ENCODE peak calls at places on chromosomes 12 and 14, in ten cellular contexts. One of them, this sample, is unnamed.

GRCh38 chr12:131506426-131506825 is 204.5 kb upstream of the SFSWAP start:
- DNase-seq in HL-60: no peak
- DNase-seq in lower lobe of right lung: no peak
- DNase-seq in psoas muscle: no peak
- DNase-seq in upper lobe of right lung: no peak
- DNase-seq in tibial artery: no peak
- DNase-seq in cardiac muscle cell: no peak
- DNase-seq in Caco-2: no peak
- DNase-seq in adrenal gland: no peak
- DNase-seq in heart left ventricle: no peak
- DNase-seq in this sample: no peak

GRCh38 chr12:26017484-26018211 is 59.2 kb downstream of the RASSF8 start:
- DNase-seq in HL-60: no peak
- DNase-seq in lower lobe of right lung: no peak
- DNase-seq in psoas muscle: peak; percentile 32
- DNase-seq in upper lobe of right lung: no peak
- DNase-seq in tibial artery: no peak
- DNase-seq in cardiac muscle cell: peak; percentile 53
- DNase-seq in Caco-2: peak; percentile 74
- DNase-seq in adrenal gland: no peak
- DNase-seq in heart left ventricle: no peak
- DNase-seq in this sample: peak; percentile 37

GRCh38 chr14:81157431-81157830 is 63.3 kb downstream of the GTF2A1 start:
- DNase-seq in HL-60: no peak
- DNase-seq in lower lobe of right lung: no peak
- DNase-seq in psoas muscle: no peak
- DNase-seq in upper lobe of right lung: no peak
- DNase-seq in tibial artery: no peak
- DNase-seq in cardiac muscle cell: no peak
- DNase-seq in Caco-2: no peak
- DNase-seq in adrenal gland: no peak
- DNase-seq in heart left ventricle: no peak
- DNase-seq in this sample: no peak

GRCh38 chr14:101970830-101971400 is 6.5 kb downstream of the DYNC1H1 start:
- DNase-seq in HL-60: no peak
- DNase-seq in lower lobe of right lung: no peak
- DNase-seq in psoas muscle: no peak
- DNase-seq in upper lobe of right lung: no peak
- DNase-seq in tibial artery: no peak
- DNase-seq in cardiac muscle cell: no peak
- DNase-seq in Caco-2: no peak
- DNase-seq in adrenal gland: peak; percentile 43
- DNase-seq in heart left ventricle: no peak
- DNase-seq in this sample: no peak

GRCh38 chr14:90649096-90649495 is 167.1 kb downstream of the TTC7B start:
- DNase-seq in HL-60: no peak
- DNase-seq in lower lobe of right lung: no peak
- DNase-seq in psoas muscle: no peak
- DNase-seq in upper lobe of right lung: no peak
- DNase-seq in tibial artery: no peak
- DNase-seq in cardiac muscle cell: peak; percentile 65
- DNase-seq in Caco-2: no peak
- DNase-seq in adrenal gland: no peak
- DNase-seq in heart left ventricle: no peak
- DNase-seq in this sample: no peak

GRCh38 chr12:51171884-51172514 is 936 bp downstream of the TFCP2 start:
- DNase-seq in HL-60: no peak
- DNase-seq in lower lobe of right lung: no peak
- DNase-seq in psoas muscle: no peak
- DNase-seq in upper lobe of right lung: no peak
- DNase-seq in tibial artery: no peak
- DNase-seq in cardiac muscle cell: peak; percentile 30
- DNase-seq in Caco-2: peak; percentile 52
- DNase-seq in adrenal gland: peak; percentile 58
- DNase-seq in heart left ventricle: no peak
- DNase-seq in this sample: peak; percentile 44

GRCh38 chr12:25796523-25797000 is 161.9 kb upstream of the RASSF8 start:
- DNase-seq in HL-60: no peak
- DNase-seq in lower lobe of right lung: no peak
- DNase-seq in psoas muscle: no peak
- DNase-seq in upper lobe of right lung: no peak
- DNase-seq in tibial artery: no peak
- DNase-seq in cardiac muscle cell: peak; percentile 71
- DNase-seq in Caco-2: no peak
- DNase-seq in adrenal gland: no peak
- DNase-seq in heart left ventricle: no peak
- DNase-seq in this sample: no peak

GRCh38 chr14:39266871-39267591 is 33.3 kb downstream of the MIA2 start:
- DNase-seq in HL-60: peak; percentile 64
- DNase-seq in lower lobe of right lung: peak; percentile 91
- DNase-seq in psoas muscle: peak; percentile 90
- DNase-seq in upper lobe of right lung: peak; percentile 93
- DNase-seq in tibial artery: peak; percentile 77
- DNase-seq in cardiac muscle cell: peak; percentile 88
- DNase-seq in Caco-2: peak; percentile 85
- DNase-seq in adrenal gland: peak; percentile 87
- DNase-seq in heart left ventricle: peak; percentile 87
- DNase-seq in this sample: peak; percentile 87

GRCh38 chr12:45362291-45362690 is 146.4 kb downstream of the ANO6 start:
- DNase-seq in HL-60: no peak
- DNase-seq in lower lobe of right lung: no peak
- DNase-seq in psoas muscle: no peak
- DNase-seq in upper lobe of right lung: no peak
- DNase-seq in tibial artery: no peak
- DNase-seq in cardiac muscle cell: no peak
- DNase-seq in Caco-2: no peak
- DNase-seq in adrenal gland: no peak
- DNase-seq in heart left ventricle: no peak
- DNase-seq in this sample: no peak

GRCh38 chr12:58602736-58603135 is 317.6 kb downstream of the LRIG3 start:
- DNase-seq in HL-60: no peak
- DNase-seq in lower lobe of right lung: no peak
- DNase-seq in psoas muscle: no peak
- DNase-seq in upper lobe of right lung: no peak
- DNase-seq in tibial artery: no peak
- DNase-seq in cardiac muscle cell: peak; percentile 9
- DNase-seq in Caco-2: no peak
- DNase-seq in adrenal gland: no peak
- DNase-seq in heart left ventricle: no peak
- DNase-seq in this sample: no peak

GRCh38 chr12:58602179-58602578 is 318.1 kb downstream of the LRIG3 start:
- DNase-seq in HL-60: no peak
- DNase-seq in lower lobe of right lung: no peak
- DNase-seq in psoas muscle: no peak
- DNase-seq in upper lobe of right lung: no peak
- DNase-seq in tibial artery: no peak
- DNase-seq in cardiac muscle cell: peak; percentile 22
- DNase-seq in Caco-2: no peak
- DNase-seq in adrenal gland: no peak
- DNase-seq in heart left ventricle: no peak
- DNase-seq in this sample: no peak

GRCh38 chr12:58596381-58596780 is 323.9 kb downstream of the LRIG3 start:
- DNase-seq in HL-60: no peak
- DNase-seq in lower lobe of right lung: no peak
- DNase-seq in psoas muscle: no peak
- DNase-seq in upper lobe of right lung: no peak
- DNase-seq in tibial artery: no peak
- DNase-seq in cardiac muscle cell: no peak
- DNase-seq in Caco-2: no peak
- DNase-seq in adrenal gland: no peak
- DNase-seq in heart left ventricle: no peak
- DNase-seq in this sample: no peak

GRCh38 chr12:58601529-58601928 is 318.8 kb downstream of the LRIG3 start:
- DNase-seq in HL-60: no peak
- DNase-seq in lower lobe of right lung: no peak
- DNase-seq in psoas muscle: no peak
- DNase-seq in upper lobe of right lung: no peak
- DNase-seq in tibial artery: no peak
- DNase-seq in cardiac muscle cell: no peak
- DNase-seq in Caco-2: no peak
- DNase-seq in adrenal gland: no peak
- DNase-seq in heart left ventricle: no peak
- DNase-seq in this sample: no peak
- TF ChIP-seq CTCF in HL-60: no peak
- TF ChIP-seq CTCF in lower lobe of right lung: no peak
- TF ChIP-seq CTCF in psoas muscle: no peak
- TF ChIP-seq CTCF in upper lobe of right lung: no peak
- TF ChIP-seq CTCF in tibial artery: no peak
- TF ChIP-seq CTCF in cardiac muscle cell: no peak
- TF ChIP-seq CTCF in Caco-2: no peak
- TF ChIP-seq CTCF in adrenal gland: no peak
- TF ChIP-seq CTCF in heart left ventricle: no peak
- TF ChIP-seq CTCF in this sample: no peak

DNA sequence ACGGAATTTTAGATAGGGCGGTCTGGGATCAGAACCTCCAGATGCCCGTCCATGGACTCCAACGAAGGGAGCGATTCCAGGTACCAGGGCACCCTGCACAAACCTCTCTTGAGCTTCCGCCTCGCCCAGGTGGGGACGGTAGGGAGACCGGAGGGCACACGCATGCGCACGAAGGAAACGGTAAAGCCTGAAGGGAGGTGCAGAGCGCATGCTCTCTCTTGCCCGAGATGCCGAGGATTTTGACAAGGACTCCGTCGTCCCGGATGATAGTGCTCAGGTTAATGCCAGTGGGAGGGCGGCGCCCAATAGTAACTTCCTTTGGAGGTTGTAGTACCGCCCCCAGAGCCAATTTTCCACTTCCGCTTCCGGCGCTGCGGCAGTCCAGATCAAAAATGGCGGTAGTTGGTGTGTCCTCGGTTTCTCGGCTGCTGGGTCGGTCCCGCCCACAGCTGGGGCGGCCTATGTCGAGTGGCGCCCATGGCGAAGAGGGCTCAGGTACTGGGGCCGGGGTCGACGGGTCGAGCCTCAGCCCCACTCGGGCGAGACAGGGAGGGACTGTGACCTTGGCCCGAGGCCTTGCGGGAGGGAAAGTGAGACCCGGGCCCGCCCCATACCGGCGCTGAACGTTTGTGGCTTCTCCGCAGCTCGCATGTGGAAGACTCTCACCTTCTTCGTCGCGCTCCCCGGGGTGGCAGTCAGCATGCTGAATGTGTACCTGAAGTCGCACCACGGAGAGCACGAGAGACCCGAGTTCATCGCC is at the start of gene COX6A1:
- DNase-seq in HL-60: peak; percentile 99
- DNase-seq in lower lobe of right lung: peak; percentile 98
- DNase-seq in psoas muscle: peak; percentile 97
- DNase-seq in upper lobe of right lung: peak; percentile 97
- DNase-seq in tibial artery: peak; percentile 93
- DNase-seq in cardiac muscle cell: peak; percentile 98
- DNase-seq in Caco-2: peak; percentile 97
- DNase-seq in adrenal gland: peak; percentile 98
- DNase-seq in heart left ventricle: peak; percentile 95
- DNase-seq in this sample: peak; percentile 99
- TF ChIP-seq CTCF in HL-60: no peak
- TF ChIP-seq CTCF in lower lobe of right lung: no peak
- TF ChIP-seq CTCF in psoas muscle: no peak
- TF ChIP-seq CTCF in upper lobe of right lung: no peak
- TF ChIP-seq CTCF in tibial artery: no peak
- TF ChIP-seq CTCF in cardiac muscle cell: no peak
- TF ChIP-seq CTCF in Caco-2: no peak
- TF ChIP-seq CTCF in adrenal gland: no peak
- TF ChIP-seq CTCF in heart left ventricle: no peak
- TF ChIP-seq CTCF in this sample: no peak

DNA sequence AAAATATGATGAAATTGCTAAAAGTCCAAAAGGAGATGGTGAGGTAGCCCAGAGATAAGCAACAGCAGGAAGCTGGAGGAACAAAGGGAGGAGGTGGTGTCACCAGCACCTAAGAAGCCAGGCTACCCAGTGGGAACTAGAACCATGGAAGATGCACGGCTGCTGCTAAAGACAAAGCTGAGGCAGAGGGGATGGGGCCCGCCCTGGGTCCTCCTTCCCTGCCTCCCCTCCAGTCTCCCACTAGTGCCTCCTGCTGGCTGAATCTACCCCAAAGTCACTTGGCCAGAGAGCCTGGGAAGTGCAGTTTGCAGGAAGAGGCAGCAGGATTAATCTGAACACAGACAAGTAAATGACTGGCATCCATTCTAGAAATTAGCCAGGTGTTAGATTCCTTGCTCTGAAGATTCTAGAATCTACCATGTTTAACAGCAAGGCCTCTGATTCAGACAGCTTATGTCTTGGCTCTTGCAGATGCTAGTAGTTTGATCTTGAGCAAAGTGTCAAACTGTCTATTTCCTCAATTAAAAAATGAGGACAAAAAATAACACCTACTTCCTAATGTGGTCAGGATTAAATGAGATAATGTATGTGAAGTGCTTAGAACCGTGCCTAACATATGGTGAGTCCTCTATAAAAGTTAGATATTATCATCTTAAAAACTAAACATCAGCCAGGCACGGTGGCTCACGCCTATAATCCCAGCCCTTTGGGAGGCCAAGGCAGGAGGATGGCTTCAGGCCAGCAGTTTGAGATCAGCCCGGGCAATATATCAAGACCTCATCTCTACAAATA is 5.9 kb upstream of the LRP10 start:
- DNase-seq in HL-60: no peak
- DNase-seq in lower lobe of right lung: peak; percentile 14
- DNase-seq in psoas muscle: no peak
- DNase-seq in upper lobe of right lung: no peak
- DNase-seq in tibial artery: no peak
- DNase-seq in cardiac muscle cell: no peak
- DNase-seq in Caco-2: peak; percentile 19
- DNase-seq in adrenal gland: no peak
- DNase-seq in heart left ventricle: no peak
- DNase-seq in this sample: no peak
- TF ChIP-seq CTCF in HL-60: no peak
- TF ChIP-seq CTCF in lower lobe of right lung: no peak
- TF ChIP-seq CTCF in psoas muscle: no peak
- TF ChIP-seq CTCF in upper lobe of right lung: peak; percentile 16
- TF ChIP-seq CTCF in tibial artery: no peak
- TF ChIP-seq CTCF in cardiac muscle cell: peak; percentile 36
- TF ChIP-seq CTCF in Caco-2: no peak
- TF ChIP-seq CTCF in adrenal gland: no peak
- TF ChIP-seq CTCF in heart left ventricle: peak; percentile 14
- TF ChIP-seq CTCF in this sample: peak; percentile 25

DNA sequence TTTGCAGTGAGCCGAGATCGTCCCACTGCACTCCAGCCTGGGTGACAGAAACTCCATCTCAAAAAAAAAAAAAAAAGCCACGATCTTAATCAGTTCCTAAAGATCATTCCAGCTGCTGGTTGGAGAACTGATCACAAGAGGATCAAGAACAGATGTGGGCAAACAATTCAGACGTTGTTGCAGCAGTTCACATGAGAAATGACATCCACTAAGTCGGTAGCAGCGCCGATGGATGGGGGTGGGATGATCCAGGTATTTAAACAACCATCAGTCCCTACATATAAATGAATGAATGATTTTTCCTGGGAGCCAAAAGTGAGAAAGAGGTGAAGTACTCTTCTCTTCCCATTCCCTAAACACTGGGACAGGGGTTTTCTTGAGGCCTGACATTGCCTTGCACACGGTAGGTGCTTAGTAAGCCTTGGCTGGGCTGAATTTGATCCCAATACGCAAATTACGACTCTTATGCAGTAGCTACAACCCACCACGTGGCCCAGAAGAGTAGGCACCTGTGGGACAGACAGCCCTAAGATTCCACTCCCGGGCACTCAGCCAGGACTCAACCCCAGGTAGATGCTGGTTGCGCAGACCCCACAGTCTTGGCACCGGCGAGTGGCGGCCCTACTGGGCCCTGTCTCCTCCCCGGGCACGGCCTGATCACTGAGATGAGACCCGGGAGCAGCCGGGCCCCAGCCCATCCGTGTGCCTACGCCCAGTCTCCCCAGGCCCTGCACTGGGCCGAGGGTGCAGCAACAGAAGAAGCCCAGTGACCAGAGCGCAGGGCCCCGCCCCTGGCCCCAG is 565 bp downstream of the SPRYD3 start:
- DNase-seq in HL-60: no peak
- DNase-seq in lower lobe of right lung: no peak
- DNase-seq in psoas muscle: no peak
- DNase-seq in upper lobe of right lung: no peak
- DNase-seq in tibial artery: no peak
- DNase-seq in cardiac muscle cell: no peak
- DNase-seq in Caco-2: no peak
- DNase-seq in adrenal gland: peak; percentile 78
- DNase-seq in heart left ventricle: no peak
- DNase-seq in this sample: no peak
- TF ChIP-seq CTCF in HL-60: no peak
- TF ChIP-seq CTCF in lower lobe of right lung: no peak
- TF ChIP-seq CTCF in psoas muscle: no peak
- TF ChIP-seq CTCF in upper lobe of right lung: no peak
- TF ChIP-seq CTCF in tibial artery: no peak
- TF ChIP-seq CTCF in cardiac muscle cell: no peak
- TF ChIP-seq CTCF in Caco-2: peak; percentile 8
- TF ChIP-seq CTCF in adrenal gland: no peak
- TF ChIP-seq CTCF in heart left ventricle: no peak
- TF ChIP-seq CTCF in this sample: no peak

This sample was measured in hepatocyte.